ENCODE peak calls at places on chromosomes 1 and 21, in four cellular contexts. L is ureter; B is stimulated activated CD4-positive, alpha-beta T cell treated with anti-CD3 and anti-CD28 coated beads, Interleukin-4, amount 100 ng/mL, for 24 hours; S is endothelial cell. K is an unnamed sample.
A peak's percentile ranks its signal among the peaks of the same experiment; 100 is the strongest.

GRCh38 chr1:158148458-158148857 is 32.2 kb upstream of the CD1D start:
- DNase-seq in S (no peak), B (no peak), L (no peak), K (no peak)

GRCh38 chr1:28518745-28519341 is 13.0 kb downstream of the RCC1 start:
- DNase-seq in S (no peak), L (no peak), B (peak; percentile 54), K (peak; percentile 46)

GRCh38 chr1:116261227-116261626 is 111.8 kb upstream of the ATP1A1 start:
- DNase-seq in S (no peak), B (no peak), L (peak; percentile 39), K (no peak)

GRCh38 chr21:40902299-40902698 is 55.3 kb upstream of the DSCAM start:
- DNase-seq in L (no peak), S (no peak), B (no peak), K (no peak)

GRCh38 chr1:22844621-22845020 is 128.0 kb downstream of the LACTBL1 start:
- DNase-seq in S (no peak), B (no peak), L (no peak), K (no peak)

GRCh38 chr1:55050283-55050682 is 10.9 kb downstream of the PCSK9 start:
- DNase-seq in L (no peak), B (no peak), S (no peak), K (no peak)

GRCh38 chr1:15288173-15288926 is 41.3 kb downstream of the FHAD1 start:
- DNase-seq in B (no peak), S (no peak), L (no peak), K (no peak)

GRCh38 chr1:94092210-94092613 is 28.7 kb downstream of the ABCA4 start:
- DNase-seq in S (peak; percentile 64), B (no peak), L (no peak), K (no peak)

GRCh38 chr1:32246888-32247273 is at the start of gene FAM167B:
- DNase-seq in S (no peak), L (peak; percentile 61), B (no peak), K (no peak)

GRCh38 chr1:203867816-203868215 is 6.4 kb downstream of the SNRPE start:
- DNase-seq in L (no peak), S (no peak), B (no peak), K (no peak)

GRCh38 chr1:145784409-145784808 is 39.5 kb downstream of the RNF115 start:
- DNase-seq in B (no peak), S (no peak), L (no peak), K (no peak)

GRCh38 chr1:9473032-9473792 is 66.1 kb upstream of the SLC25A33 start:
- DNase-seq in S (no peak), B (no peak), L (peak; percentile 68), K (no peak)

GRCh38 chr21:25997788-25998611 is 172.6 kb downstream of the APP start:
- DNase-seq in B (no peak), S (peak; percentile 26), L (no peak), K (no peak)

GRCh38 chr21:28587748-28588147 is 404.9 kb downstream of the LTN1 start:
- DNase-seq in S (no peak), B (no peak), L (no peak), K (no peak)

GRCh38 chr21:45975017-45975595 is 6.5 kb upstream of the COL6A1 start:
- DNase-seq in B (no peak), L (peak; percentile 69), S (peak; percentile 9), K (no peak)

GRCh38 chr1:226404063-226404903 is 3.6 kb downstream of the PARP1 start:
- DNase-seq in L (no peak), B (no peak), S (no peak), K (no peak)

GRCh38 chr1:63461661-63462230 is 61.3 kb downstream of the ITGB3BP start:
- DNase-seq in B (no peak), S (no peak), L (no peak), K (no peak)

GRCh38 chr1:109579044-109579443 is 30.6 kb downstream of the GNAI3 start:
- DNase-seq in L (no peak), S (no peak), B (no peak), K (no peak)

GRCh38 chr1:96878640-96879039 is 157.1 kb downstream of the PTBP2 start:
- DNase-seq in L (no peak), S (no peak), B (no peak), K (no peak)

GRCh38 chr1:82969340-82969739 is 1029.6 kb downstream of the TTLL7 start:
- DNase-seq in L (no peak), S (no peak), B (no peak), K (no peak)

GRCh38 chr1:33094971-33095604 is 14.1 kb downstream of the AZIN2 start:
- DNase-seq in L (peak; percentile 60), B (peak; percentile 34), S (peak; percentile 81), K (no peak)

GRCh38 chr1:193283026-193283425 is 96.6 kb upstream of the B3GALT2 start:
- DNase-seq in S (no peak), B (no peak), L (no peak), K (no peak)

GRCh38 chr1:101506541-101507164 is 269.8 kb downstream of the S1PR1 start:
- DNase-seq in S (peak; percentile 55), B (peak; percentile 57), L (no peak), K (no peak)

GRCh38 chr1:12356004-12356890 is 126.4 kb downstream of the VPS13D start:
- DNase-seq in L (no peak), S (no peak), B (no peak), K (no peak)

GRCh38 chr1:23719162-23719820 is 24.0 kb upstream of the ELOA start:
- DNase-seq in L (no peak), B (no peak), S (no peak), K (no peak)

GRCh38 chr21:32494946-32495703 is 82.6 kb downstream of the EVA1C start:
- DNase-seq in L (no peak), B (no peak), S (no peak), K (no peak)

GRCh38 chr1:21510113-21510493 is 880 bp downstream of the ALPL start:
- DNase-seq in L (no peak), S (no peak), B (no peak), K (no peak)

GRCh38 chr1:243924588-243925349 is 74.7 kb upstream of the AKT3 start:
- DNase-seq in L (no peak), S (no peak), B (no peak), K (no peak)

GRCh38 chr1:43835141-43836021 is 98.2 kb upstream of the ARTN start:
- DNase-seq in S (no peak), L (no peak), B (no peak), K (no peak)

GRCh38 chr1:232667781-232668101 is 37.8 kb upstream of the SIPA1L2 start:
- DNase-seq in S (no peak), L (no peak), B (no peak), K (no peak)

GRCh38 chr1:178308438-178308837 is 188.3 kb downstream of the CLEC20A start:
- DNase-seq in S (no peak), B (no peak), L (no peak), K (no peak)

GRCh38 chr1:161777250-161777649 is 11.1 kb downstream of the ATF6 start:
- DNase-seq in L (no peak), B (no peak), S (no peak), K (no peak)

GRCh38 chr21:20220586-20220985 is 777.6 kb upstream of the NCAM2 start:
- DNase-seq in L (no peak), B (no peak), S (no peak), K (no peak)

GRCh38 chr1:222784916-222785315 is 29.9 kb upstream of the DISP1 start:
- DNase-seq in B (no peak), L (no peak), S (no peak), K (no peak)

GRCh38 chr1:30881266-30882181 is 27.0 kb downstream of the SDC3 start:
- DNase-seq in L (no peak), S (no peak), B (no peak), K (no peak)

GRCh38 chr1:69737527-69738176 is 169.9 kb downstream of the LRRC7 start:
- DNase-seq in L (no peak), B (peak; percentile 6), S (peak; percentile 55), K (no peak)

GRCh38 chr1:110393691-110394564 is 3.1 kb upstream of the SLC16A4 start:
- DNase-seq in B (no peak), S (no peak), L (no peak), K (no peak)

GRCh38 chr1:42681771-42682483 is at the start of gene YBX1:
- DNase-seq in B (peak; percentile 96), S (peak; percentile 92), L (peak; percentile 98), K (peak; percentile 94)

GRCh38 chr1:75342799-75343198 is 208.6 kb downstream of the LHX8 start:
- DNase-seq in B (no peak), S (no peak), L (no peak), K (no peak)